ENCODE peak calls at places on chromosome 13, in seven cellular contexts. J is Peyer's patch, H is thyroid gland, X is HCT116, R is body of pancreas, V is ovary, A is breast epithelium. P is an unnamed sample.

GRCh38 chr13:51739403-51740112 is 64.4 kb downstream of the DHRS12 start:
- DNase-seq in R (no peak), J (no peak), A (no peak), X (no peak), H (no peak), V (peak), P (no peak)

GRCh38 chr13:50544226-50544625 is 299.3 kb downstream of the DLEU7 start:
- DNase-seq in X (no peak), V (no peak), J (no peak), R (no peak), A (no peak), H (no peak), P (no peak)

GRCh38 chr13:75329723-75330122 is 152.2 kb downstream of the TBC1D4 start:
- DNase-seq in J (no peak), R (no peak), V (no peak), A (no peak), H (no peak), X (no peak), P (no peak)

GRCh38 chr13:35191883-35192282 is 249.8 kb downstream of the NBEA start:
- DNase-seq in J (no peak), A (no peak), R (no peak), V (no peak), H (no peak), X (no peak), P (no peak)

GRCh38 chr13:25881946-25882574 is 169.8 kb downstream of the SHISA2 start:
- DNase-seq in A (no peak), H (peak), R (no peak), V (no peak), J (no peak), X (no peak), P (no peak)

GRCh38 chr13:75761373-75761772 is 125.2 kb downstream of the LMO7 start:
- DNase-seq in A (no peak), R (no peak), J (no peak), H (no peak), V (no peak), X (no peak), P (no peak)

GRCh38 chr13:112961457-112962369 is 7.3 kb upstream of the MCF2L start:
- DNase-seq in R (no peak), V (peak), H (no peak), J (no peak), A (no peak), X (no peak), P (peak)

GRCh38 chr13:49218493-49219051 is 1.6 kb upstream of the MLNR start:
- DNase-seq in H (no peak), R (no peak), A (no peak), X (no peak), J (no peak), V (no peak), P (no peak)

GRCh38 chr13:73872397-73872796 is 261.8 kb downstream of the KLF12 start:
- DNase-seq in H (no peak), R (no peak), J (no peak), X (no peak), A (no peak), V (no peak), P (no peak)

GRCh38 chr13:48741377-48741776 is 87.6 kb downstream of the CYSLTR2 start:
- DNase-seq in J (no peak), V (no peak), R (peak), X (no peak), H (no peak), A (no peak), P (no peak)

GRCh38 chr13:48125794-48126228 is 30.9 kb upstream of the MED4 start:
- DNase-seq in R (peak), A (peak), X (no peak), H (peak), J (no peak), V (no peak), P (no peak)

GRCh38 chr13:74142257-74142656 is 8.1 kb upstream of the KLF12 start:
- DNase-seq in V (no peak), J (no peak), H (no peak), A (no peak), R (no peak), X (no peak), P (no peak)

GRCh38 chr13:46181799-46182490 is at the start of gene LCP1:
- DNase-seq in R (no peak), X (no peak), V (no peak), H (peak), J (peak), A (peak), P (no peak)

GRCh38 chr13:98890920-98891319 is 86.9 kb downstream of the DOCK9 start:
- DNase-seq in X (no peak), V (no peak), H (no peak), A (no peak), J (no peak), R (no peak), P (no peak)

GRCh38 chr13:91078093-91078679 is 269.3 kb upstream of the MIR17HG start:
- DNase-seq in V (no peak), H (no peak), R (no peak), X (no peak), J (no peak), A (no peak), P (no peak)

GRCh38 chr13:112838038-112838965 is 130.7 kb upstream of the MCF2L start:
- DNase-seq in H (no peak), X (no peak), V (no peak), A (no peak), J (no peak), R (no peak), P (peak)

GRCh38 chr13:48476215-48476614 is 56.7 kb downstream of the RCBTB2 start:
- DNase-seq in A (no peak), V (no peak), J (no peak), R (no peak), H (no peak), X (no peak), P (no peak)

GRCh38 chr13:51148952-51149573 is 38.0 kb upstream of the C13orf42 start:
- DNase-seq in H (peak), R (peak), A (peak), J (no peak), V (peak), X (peak), P (no peak)

GRCh38 chr13:29170451-29171082 is 350.4 kb downstream of the MTUS2 start:
- DNase-seq in J (no peak), A (no peak), X (no peak), R (no peak), H (no peak), V (no peak), P (no peak)

GRCh38 chr13:40165533-40165932 is 500.9 kb downstream of the FOXO1 start:
- DNase-seq in R (no peak), A (no peak), X (no peak), J (no peak), V (no peak), H (no peak), P (no peak)

GRCh38 chr13:51883226-51883600 is 21.4 kb downstream of the CCDC70 start:
- DNase-seq in H (no peak), X (no peak), R (no peak), A (no peak), J (no peak), V (no peak), P (no peak)

GRCh38 chr13:107574517-107575215 is 640.7 kb downstream of the LIG4 start:
- DNase-seq in J (no peak), V (no peak), H (no peak), R (no peak), A (no peak), X (no peak), P (no peak)

DNA sequence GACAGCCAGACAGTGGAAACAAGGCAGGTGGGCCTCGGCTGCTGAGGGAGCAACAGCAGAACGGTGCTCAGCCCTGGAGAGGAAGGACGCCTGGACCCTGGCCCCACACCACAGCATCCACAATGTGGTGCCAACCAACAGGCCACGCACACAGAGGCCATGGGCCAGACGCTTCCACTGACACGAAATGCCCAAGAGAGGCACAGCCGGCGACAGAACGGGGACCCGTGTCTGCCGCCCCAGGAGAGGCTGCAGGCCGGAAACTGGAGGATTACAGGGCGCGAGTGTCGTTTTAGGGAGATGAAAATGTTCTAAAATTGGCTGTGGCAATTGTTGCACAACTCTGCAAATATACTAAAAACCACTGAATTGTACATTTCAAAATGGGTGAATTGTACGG is 69.7 kb downstream of the RASA3 start:
- DNase-seq in H (no peak), R (no peak), A (no peak), V (no peak), J (no peak), X (no peak), P (no peak)
- TF ChIP-seq POLR2A in H (no peak), R (no peak), A (no peak), V (no peak), J (no peak), X (no peak), P (no peak)

GRCh38 chr13:83450586-83450985 is 431.7 kb downstream of the SLITRK1 start:
- DNase-seq in J (no peak), A (no peak), R (no peak), X (no peak), H (no peak), V (no peak), P (no peak)
- H3K27ac ChIP-seq in J (no peak), A (no peak), R (no peak), X (no peak), H (no peak), V (no peak), P (no peak)

GRCh38 chr13:110713642-110713952 is at the start of gene ING1:
- DNase-seq in V (no peak), H (no peak), A (no peak), R (no peak), J (no peak), X (no peak), P (no peak)

GRCh38 chr13:110713981-110714797 is 689 bp downstream of the ING1 start:
- DNase-seq in J (peak), V (peak), A (peak), R (peak), H (peak), X (no peak), P (peak)

GRCh38 chr13:110716235-110716505 is 2.7 kb downstream of the ING1 start:
- DNase-seq in H (peak), R (peak), A (no peak), X (no peak), V (no peak), J (no peak), P (peak)

GRCh38 chr13:110715395-110716234 is 2.1 kb downstream of the ING1 start:
- DNase-seq in J (peak), H (peak), V (peak), A (peak), X (peak), R (peak), P (peak)

DNA sequence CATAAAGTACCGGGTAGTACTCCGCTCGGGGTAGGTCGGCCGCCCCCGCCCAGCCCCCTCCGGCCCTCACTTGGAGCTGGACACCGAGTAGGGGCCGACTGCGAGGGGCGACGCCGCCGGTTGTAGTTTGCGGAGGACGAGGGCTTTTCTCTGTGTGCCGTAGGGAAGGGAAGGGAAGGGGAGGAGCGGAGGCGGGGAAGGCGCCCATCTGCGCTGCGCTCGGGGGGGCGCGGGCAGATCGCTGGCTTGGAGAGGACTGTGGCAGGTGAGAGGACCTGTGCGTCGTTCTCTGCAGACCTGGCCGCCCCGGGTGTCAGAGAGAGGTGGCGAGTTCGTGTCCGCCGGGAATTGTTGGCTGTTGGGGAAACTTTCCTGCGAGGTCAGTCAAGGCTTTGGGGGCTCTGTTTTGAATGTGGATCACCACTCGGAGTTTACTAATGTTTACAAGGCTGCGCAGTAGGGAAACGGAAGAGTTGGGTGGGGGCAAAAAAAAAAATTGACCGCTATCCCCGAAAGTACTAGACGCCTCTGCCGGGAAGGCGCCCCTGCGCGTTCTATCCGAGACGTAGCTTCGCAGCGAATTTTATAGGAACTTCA is 1.4 kb downstream of the ING1 start:
- DNase-seq in V (peak), A (peak), H (peak), X (no peak), J (peak), R (peak), P (peak)
- TF ChIP-seq POLR2A in V (peak), A (peak), H (peak), X (peak), J (peak), R (peak), P (peak)

GRCh38 chr13:20350819-20351218 is 118.7 kb upstream of the GJB6 start:
- DNase-seq in R (no peak), V (no peak), H (no peak), A (no peak), J (no peak), X (no peak), P (no peak)
- H3K27ac ChIP-seq in R (no peak), V (no peak), H (no peak), A (no peak), J (no peak), X (no peak), P (no peak)

DNA sequence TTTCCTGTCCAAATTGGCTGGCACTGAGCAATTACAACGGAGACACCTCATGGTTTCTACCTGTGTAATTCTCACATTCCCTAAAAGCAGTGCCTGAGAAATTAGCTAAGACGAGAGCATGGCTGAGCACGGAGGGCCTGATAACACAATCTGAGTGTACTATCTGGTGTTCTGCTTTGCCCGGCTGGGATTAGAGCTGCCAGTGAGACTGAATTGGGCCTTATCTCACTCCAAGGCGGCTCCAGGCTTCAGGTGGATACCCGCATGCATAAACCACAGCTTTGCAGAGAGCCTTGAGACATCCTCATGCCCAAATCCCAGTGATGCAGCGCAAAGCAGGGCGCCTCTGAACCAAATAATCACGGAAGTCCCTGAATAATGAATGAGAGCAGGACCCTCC is 172.3 kb downstream of the OXGR1 start:
- DNase-seq in J (no peak), H (no peak), X (no peak), R (no peak), V (no peak), A (no peak), P (no peak)
- TF ChIP-seq POLR2A in J (no peak), H (no peak), X (no peak), R (no peak), V (no peak), A (no peak), P (no peak)

GRCh38 chr13:28049215-28049614 is 51.2 kb downstream of the FLT3 start:
- DNase-seq in H (no peak), V (no peak), X (no peak), A (no peak), J (no peak), R (no peak), P (no peak)
- H3K27ac ChIP-seq in H (no peak), V (no peak), X (no peak), A (no peak), J (no peak), R (no peak), P (no peak)

GRCh38 chr13:30870049-30870884 is 35.8 kb upstream of the MEDAG start:
- DNase-seq in H (peak), A (peak), V (peak), X (peak), J (no peak), R (peak), P (no peak)
- TF ChIP-seq POLR2A in H (no peak), A (no peak), V (peak), X (peak), J (no peak), R (no peak), P (no peak)